ENCODE peak calls at places on chromosome 1, in seven cellular contexts. X, D, Z, P, Y, G and V are unnamed samples.
A peak's percentile ranks its signal among the peaks of the same experiment; 100 is the strongest.

GRCh38 chr1:233094691-233095090 is 144.3 kb downstream of the NTPCR start:
- DNase-seq in X (no peak), D (no peak), Z (no peak), P (no peak), Y (no peak), G (no peak), V (no peak)

GRCh38 chr1:211331011-211331709 is 4.5 kb downstream of the TRAF5 start:
- DNase-seq in X (peak; percentile 68), D (no peak), Z (no peak), P (no peak), Y (no peak), G (no peak), V (no peak)

GRCh38 chr1:61221642-61222041 is 139.3 kb downstream of the NFIA start:
- DNase-seq in X (peak; percentile 4), D (no peak), Z (peak; percentile 78), P (no peak), Y (no peak), G (no peak), V (no peak)

GRCh38 chr1:77057994-77058585 is 161.1 kb downstream of the PIGK start:
- DNase-seq in X (no peak), D (no peak), Z (no peak), P (no peak), Y (no peak), G (no peak), V (no peak)

GRCh38 chr1:85611856-85612255 is 31.3 kb downstream of the CCN1 start:
- DNase-seq in X (peak; percentile 100), D (no peak), Z (peak; percentile 70), P (no peak), Y (no peak), G (peak; percentile 57), V (no peak)

GRCh38 chr1:160550572-160551034 is 27.5 kb upstream of the SLAMF6 start:
- DNase-seq in X (no peak), D (no peak), Z (no peak), P (peak; percentile 69), Y (peak; percentile 81), G (no peak), V (no peak)

GRCh38 chr1:66503841-66504470 is 30.0 kb upstream of the SGIP1 start:
- DNase-seq in X (peak; percentile 81), D (no peak), Z (peak; percentile 30), P (peak; percentile 59), Y (peak; percentile 68), G (peak; percentile 68), V (peak; percentile 88)

GRCh38 chr1:210143465-210144062 is 89.0 kb upstream of the SERTAD4 start:
- DNase-seq in X (peak; percentile 68), D (no peak), Z (peak; percentile 29), P (peak; percentile 73), Y (peak; percentile 77), G (peak; percentile 58), V (peak; percentile 83)

GRCh38 chr1:223482766-223483165 is 89.6 kb downstream of the CCDC185 start:
- DNase-seq in X (no peak), D (no peak), Z (no peak), P (no peak), Y (no peak), G (no peak), V (no peak)

GRCh38 chr1:151130837-151131586 is 15.4 kb downstream of the SEMA6C start:
- DNase-seq in X (peak; percentile 32), D (peak; percentile 39), Z (no peak), P (no peak), Y (peak; percentile 91), G (no peak), V (peak; percentile 81)
- TF ChIP-seq CTCF in X (no peak), D (no peak), Z (no peak), P (no peak), Y (no peak), G (no peak), V (no peak)

GRCh38 chr1:247316590-247317197 is 15.0 kb downstream of the ZNF496 start:
- DNase-seq in X (no peak), D (no peak), Z (no peak), P (no peak), Y (no peak), G (no peak), V (no peak)

GRCh38 chr1:247322849-247323586 is 8.6 kb downstream of the ZNF496 start:
- DNase-seq in X (no peak), D (no peak), Z (no peak), P (no peak), Y (no peak), G (no peak), V (no peak)

GRCh38 chr1:247322437-247322836 is 9.2 kb downstream of the ZNF496 start:
- DNase-seq in X (no peak), D (no peak), Z (no peak), P (no peak), Y (no peak), G (no peak), V (no peak)

DNA sequence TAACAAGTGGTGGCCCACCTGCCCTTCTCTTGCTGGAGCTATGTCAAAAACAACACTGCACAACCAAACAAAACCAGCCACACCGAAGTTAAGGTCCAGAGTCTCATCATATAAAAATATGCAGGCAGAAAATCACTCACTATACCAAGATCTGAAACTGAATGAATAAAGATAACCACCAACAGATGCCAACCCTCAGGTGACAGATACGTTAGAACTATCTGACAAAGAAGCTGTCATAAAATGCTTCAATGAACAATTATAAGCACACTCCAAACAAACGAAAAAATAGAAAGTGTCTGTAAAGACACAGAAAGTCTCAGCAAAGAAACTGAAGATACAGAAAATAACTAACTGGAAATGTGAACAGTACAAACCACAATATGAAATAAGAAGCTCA is 14.0 kb downstream of the ZNF496 start:
- DNase-seq in X (no peak), D (no peak), Z (no peak), P (no peak), Y (no peak), G (no peak), V (no peak)
- TF ChIP-seq POLR2A in X (no peak), D (no peak), Z (no peak), P (no peak), Y (no peak), G (no peak), V (no peak)

GRCh38 chr1:92167151-92167550 is 50.6 kb upstream of the C1orf146 start:
- DNase-seq in X (no peak), D (no peak), Z (no peak), P (no peak), Y (no peak), G (no peak), V (no peak)

GRCh38 chr1:92168657-92169056 is 49.1 kb upstream of the C1orf146 start:
- DNase-seq in X (peak; percentile 74), D (no peak), Z (no peak), P (no peak), Y (no peak), G (no peak), V (no peak)

GRCh38 chr1:92169606-92170005 is 48.1 kb upstream of the C1orf146 start:
- DNase-seq in X (peak; percentile 60), D (no peak), Z (no peak), P (no peak), Y (no peak), G (no peak), V (no peak)

GRCh38 chr1:92169161-92169560 is 48.6 kb upstream of the C1orf146 start:
- DNase-seq in X (no peak), D (no peak), Z (no peak), P (no peak), Y (no peak), G (no peak), V (no peak)
- H3K9ac ChIP-seq in X (peak overlapping the region; percentile 71), D (no peak overlapping the region), Z (no peak overlapping the region), P (no peak overlapping the region), Y (no peak overlapping the region), G (no peak overlapping the region), V (no peak overlapping the region)

DNA sequence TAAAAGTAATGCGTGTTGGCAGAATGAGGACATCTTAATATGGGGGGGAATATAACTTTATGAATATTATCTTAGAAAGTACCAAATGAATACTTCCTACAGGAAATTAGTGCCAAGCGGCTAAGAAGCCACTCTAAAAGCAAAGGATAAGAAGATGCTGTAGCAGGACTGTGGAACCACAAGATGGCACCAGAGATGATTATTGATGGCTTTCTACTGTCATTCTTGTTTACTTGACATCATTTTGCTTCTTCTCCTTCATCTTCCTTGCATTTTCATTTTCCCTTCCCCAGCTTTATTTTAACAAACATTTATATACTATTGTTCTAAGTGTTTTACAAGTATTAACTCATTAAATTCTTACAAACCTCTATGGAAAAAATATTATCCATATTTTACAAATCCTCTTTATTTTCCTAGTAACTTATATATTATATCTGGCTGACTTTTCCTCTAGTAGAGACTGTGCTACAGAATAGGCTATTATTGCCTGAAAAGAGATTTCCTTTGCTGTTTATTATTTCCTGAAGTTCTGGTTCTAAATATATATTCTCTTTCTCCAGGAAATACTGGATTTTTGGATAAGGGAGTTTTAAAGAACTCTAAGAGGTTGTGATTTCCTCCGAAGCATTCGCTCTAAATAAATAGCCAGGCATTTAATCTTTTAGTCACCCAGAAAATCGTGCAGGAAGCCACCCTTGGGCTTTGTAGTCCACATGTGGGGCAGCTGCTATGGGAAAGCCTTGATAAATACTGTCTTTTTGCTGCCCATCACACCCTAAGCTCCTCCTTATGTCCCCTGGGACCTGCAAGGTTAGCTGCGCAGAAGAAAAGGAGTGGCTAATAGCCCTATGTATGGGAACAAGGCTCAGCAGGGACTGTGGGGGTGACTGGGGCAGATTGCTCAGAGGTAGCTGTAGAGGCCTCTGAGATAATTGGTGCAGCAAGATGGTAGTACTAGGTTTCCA is 69.8 kb downstream of the TPR start:
- DNase-seq in X (peak; percentile 13), D (no peak), Z (peak; percentile 28), P (peak; percentile 50), Y (no peak), G (peak; percentile 33), V (peak; percentile 79)
- TF ChIP-seq CTCF in X (peak; percentile 42), D (peak; percentile 63), Z (peak; percentile 44), P (peak; percentile 73), Y (peak; percentile 42), G (peak; percentile 15), V (peak; percentile 33)